ENCODE peak calls at places on chromosomes 12 and 14, in ten cellular contexts. B is HCT116; A is heart right ventricle; L is CD8-positive, alpha-beta memory T cell; K is GM23338; C is transverse colon; W is WERI-Rb-1; H is psoas muscle; O is neural progenitor cell; M is PC-3. U is an unnamed sample.

GRCh38 chr12:66014818-66015217 is 115.7 kb downstream of the LLPH start:
- DNase-seq in O (no peak), L (no peak), M (peak), K (no peak), C (no peak), A (no peak), H (no peak), W (peak), B (no peak), U (no peak)

GRCh38 chr14:50813544-50813863 is 17.5 kb downstream of the NIN start:
- DNase-seq in O (no peak), W (no peak), L (no peak), B (no peak), A (no peak), H (no peak), C (no peak), K (no peak), M (no peak), U (no peak)

GRCh38 chr12:89827592-89827991 is 119.0 kb upstream of the ATP2B1 start:
- DNase-seq in H (no peak), L (no peak), A (no peak), M (no peak), W (peak), O (peak), C (no peak), B (no peak), K (no peak), U (no peak)

GRCh38 chr12:80837342-80837978 is 100.3 kb downstream of the LIN7A start:
- DNase-seq in K (peak), H (no peak), W (peak), L (no peak), O (peak), M (peak), A (peak), C (no peak), B (peak), U (no peak)

GRCh38 chr12:6277982-6278438 is 32.5 kb upstream of the PLEKHG6 start:
- DNase-seq in H (no peak), A (no peak), L (no peak), B (no peak), W (no peak), O (no peak), M (peak), K (peak), C (peak), U (peak)

GRCh38 chr12:120761581-120761980 is 36.0 kb downstream of the ACADS start:
- DNase-seq in K (no peak), M (no peak), W (no peak), O (no peak), L (no peak), C (no peak), A (peak), H (no peak), B (no peak), U (no peak)

GRCh38 chr12:95997911-95998510 is 1.9 kb upstream of the HAL start:
- DNase-seq in B (no peak), W (no peak), A (no peak), M (peak), L (no peak), K (no peak), O (no peak), H (no peak), C (no peak), U (no peak)

GRCh38 chr12:48998497-48999353 is 450 bp downstream of the DDN start:
- DNase-seq in M (peak), B (no peak), H (no peak), A (no peak), L (no peak), C (peak), K (peak), W (no peak), O (peak), U (no peak)

GRCh38 chr14:103393687-103394626 is 8.7 kb downstream of the MARK3 start:
- DNase-seq in A (no peak), W (no peak), H (no peak), O (peak), C (no peak), L (no peak), M (peak), K (peak), B (no peak), U (no peak)

GRCh38 chr12:125533434-125534029 is 468.3 kb downstream of the AACS start:
- DNase-seq in A (peak), B (no peak), C (peak), O (peak), K (peak), W (peak), M (peak), L (no peak), H (no peak), U (peak)

GRCh38 chr12:31618228-31619025 is 27.5 kb upstream of the DENND5B start:
- DNase-seq in C (no peak), A (no peak), L (no peak), K (no peak), M (no peak), O (no peak), H (no peak), B (no peak), W (no peak), U (no peak)

GRCh38 chr12:1797011-1797901 is 23.1 kb upstream of the LRTM2 start:
- DNase-seq in K (peak), A (peak), L (peak), H (peak), W (no peak), O (no peak), B (no peak), M (no peak), C (peak), U (peak)

GRCh38 chr14:68262567-68262966 is 443.0 kb downstream of the RAD51B start:
- DNase-seq in C (no peak), M (no peak), A (no peak), K (no peak), L (no peak), W (no peak), B (no peak), O (no peak), H (no peak), U (no peak)

GRCh38 chr12:65565601-65566560 is 258.4 kb upstream of the HMGA2 start:
- DNase-seq in O (no peak), K (peak), H (no peak), L (no peak), M (peak), A (no peak), C (no peak), W (no peak), B (no peak), U (no peak)

GRCh38 chr14:54776361-54777001 is 126.1 kb downstream of the GCH1 start:
- DNase-seq in K (no peak), A (peak), W (no peak), H (peak), L (peak), B (no peak), C (peak), O (no peak), M (no peak), U (peak)

GRCh38 chr12:2115101-2115845 is 62.5 kb downstream of the CACNA1C start:
- DNase-seq in C (no peak), L (no peak), M (no peak), O (no peak), K (no peak), H (no peak), B (no peak), W (no peak), A (no peak), U (peak)

GRCh38 chr12:22459872-22460490 is 84.4 kb downstream of the C2CD5 start:
- DNase-seq in W (peak), B (peak), L (no peak), M (peak), C (no peak), K (peak), H (no peak), O (peak), A (no peak), U (no peak)

GRCh38 chr12:56247923-56248322 is 10.3 kb downstream of the ANKRD52 start:
- DNase-seq in W (no peak), M (no peak), C (no peak), L (no peak), A (no peak), K (no peak), H (no peak), O (no peak), B (no peak), U (no peak)

GRCh38 chr12:116456683-116457082 is 102.5 kb upstream of the MAP1LC3B2 start:
- DNase-seq in A (no peak), W (no peak), B (no peak), M (peak), O (no peak), H (peak), L (no peak), C (no peak), K (no peak), U (no peak)

GRCh38 chr12:108477055-108477880 is 37.8 kb upstream of the FICD start:
- DNase-seq in K (no peak), A (no peak), L (no peak), O (no peak), M (no peak), W (no peak), H (no peak), B (no peak), C (no peak), U (no peak)

GRCh38 chr12:19138551-19139344 is 9.2 kb downstream of the PLEKHA5 start:
- DNase-seq in A (no peak), M (peak), C (no peak), L (no peak), K (no peak), B (no peak), O (peak), H (no peak), W (no peak), U (no peak)

GRCh38 chr14:51356381-51356780 is 116.3 kb downstream of the TMX1 start:
- DNase-seq in M (no peak), C (no peak), B (no peak), K (no peak), W (no peak), A (no peak), L (no peak), O (peak), H (no peak), U (no peak)

GRCh38 chr14:62914025-62914424 is 131.2 kb downstream of the KCNH5 start:
- DNase-seq in C (no peak), B (no peak), O (no peak), H (no peak), M (no peak), W (no peak), K (no peak), L (no peak), A (no peak), U (no peak)

GRCh38 chr14:70701610-70702009 is 59.9 kb downstream of the TTC9 start:
- DNase-seq in O (no peak), A (no peak), M (no peak), H (no peak), L (no peak), K (no peak), B (no peak), C (no peak), W (no peak), U (no peak)

GRCh38 chr12:107328442-107329133 is 235.2 kb upstream of the CRY1 start:
- DNase-seq in M (peak), L (no peak), K (no peak), O (peak), A (no peak), W (peak), H (no peak), C (no peak), B (no peak), U (no peak)

GRCh38 chr14:42930058-42930457 is 1323.4 kb downstream of the LRFN5 start:
- DNase-seq in H (no peak), L (no peak), K (peak), W (no peak), C (peak), O (peak), A (no peak), B (no peak), M (no peak), U (no peak)

GRCh38 chr14:75063491-75064204 is at the start of gene ACYP1:
- DNase-seq in H (peak), O (peak), B (peak), C (peak), W (peak), K (peak), L (peak), M (peak), A (peak), U (peak)

GRCh38 chr14:26163761-26164160 is 434.1 kb downstream of the NOVA1 start:
- DNase-seq in W (peak), O (peak), M (peak), H (no peak), K (peak), B (no peak), C (no peak), A (no peak), L (no peak), U (no peak)

GRCh38 chr12:122423258-122424165 is 1.0 kb upstream of the CLIP1 start:
- DNase-seq in M (no peak), H (no peak), A (peak), C (peak), W (peak), O (peak), B (peak), L (no peak), K (peak), U (no peak)

GRCh38 chr12:104485651-104486341 is 29.0 kb downstream of the CHST11 start:
- DNase-seq in L (peak), H (no peak), A (no peak), O (no peak), K (no peak), W (no peak), B (no peak), M (no peak), C (no peak), U (no peak)

GRCh38 chr14:50763386-50764007 is 67.5 kb downstream of the NIN start:
- DNase-seq in M (peak), A (no peak), C (no peak), L (no peak), W (no peak), H (no peak), B (no peak), O (no peak), K (no peak), U (no peak)

GRCh38 chr14:61102549-61103466 is 121.8 kb downstream of the SLC38A6 start:
- DNase-seq in C (no peak), L (no peak), A (no peak), M (peak), B (no peak), H (no peak), W (no peak), K (no peak), O (no peak), U (no peak)
- H3K27ac ChIP-seq in C (peak), L (peak), A (peak), M (peak), B (peak), H (peak), W (no peak), K (peak), O (no peak), U (peak)

DNA sequence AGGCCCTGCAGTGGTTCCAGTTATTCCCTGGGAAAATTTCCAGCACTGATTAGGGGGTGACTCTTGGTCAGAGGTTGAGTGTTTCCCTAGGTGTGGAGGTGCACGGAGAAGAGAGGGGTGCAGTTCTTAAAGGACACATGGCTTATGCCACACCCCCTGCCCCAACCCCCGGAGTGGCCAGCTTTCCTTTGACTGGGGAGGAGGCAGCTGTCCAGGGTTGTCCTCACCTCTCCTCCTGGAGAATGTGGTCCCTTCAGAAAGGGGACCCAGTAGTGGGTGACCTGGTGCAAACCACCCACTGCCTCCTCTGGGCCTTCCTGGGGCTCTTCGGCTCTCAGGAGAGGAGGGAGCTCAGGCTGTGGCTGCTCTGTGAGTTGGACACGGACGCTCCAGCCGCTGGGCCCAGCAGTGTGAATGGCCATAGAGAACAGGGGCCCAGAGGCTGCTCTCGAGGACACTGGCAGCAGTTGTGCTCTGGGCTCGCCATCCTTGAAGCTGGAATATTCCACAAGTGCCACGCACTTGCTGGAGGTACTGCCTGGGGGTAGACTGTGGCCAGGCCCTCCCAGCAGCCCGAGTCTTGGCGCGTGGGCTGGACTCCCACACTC is 13.6 kb downstream of the PACS2 start:
- DNase-seq in K (no peak), L (no peak), A (no peak), C (no peak), O (no peak), B (no peak), M (no peak), W (no peak), H (peak), U (no peak)
- H3K4me3 ChIP-seq in K (no peak), L (no peak), A (no peak), C (no peak), O (no peak), B (no peak), M (no peak), W (no peak), H (peak), U (no peak)

DNA sequence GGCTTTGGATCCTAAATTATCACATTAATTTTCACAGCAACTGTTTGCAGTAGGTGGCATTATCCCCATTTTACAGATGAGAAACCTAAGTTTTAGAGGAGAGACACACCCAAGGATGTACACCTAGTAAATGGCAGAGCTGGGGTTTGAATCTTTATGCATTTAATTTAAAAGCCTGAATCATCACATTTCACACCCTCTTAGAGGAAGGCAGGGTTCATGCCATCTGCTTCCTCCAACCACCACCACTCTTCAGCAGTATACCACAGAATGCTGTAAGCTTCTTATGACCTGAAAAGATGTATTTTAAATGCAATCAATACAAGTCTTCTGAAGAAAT is 90.3 kb downstream of the CRADD start:
- DNase-seq in W (peak), B (no peak), A (no peak), M (no peak), H (no peak), L (no peak), K (no peak), O (no peak), C (no peak), U (no peak)
- H3K27ac ChIP-seq in W (no peak), B (no peak), A (peak), M (no peak), H (no peak), L (no peak), K (no peak), O (no peak), C (peak), U (no peak)

DNA sequence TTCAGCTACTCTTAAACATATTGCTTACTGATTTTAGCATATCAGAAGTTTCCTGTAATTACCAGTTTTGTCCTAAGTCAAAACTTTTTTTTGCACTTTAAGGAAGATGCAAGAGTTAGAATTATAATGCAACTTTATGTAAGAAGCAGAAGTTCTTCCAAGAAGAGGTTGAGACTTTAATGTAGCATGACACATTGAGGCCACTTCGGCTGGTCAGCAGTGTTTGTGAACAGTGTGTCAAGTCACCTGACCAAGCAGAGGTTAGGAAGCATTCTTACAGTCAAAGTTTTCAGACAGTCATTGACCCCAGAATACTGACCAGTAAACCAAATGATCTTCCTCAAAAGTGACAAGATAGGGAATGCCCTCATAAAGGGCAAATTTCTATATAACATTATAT is 15.2 kb downstream of the FGFR1OP2 start:
- DNase-seq in A (no peak), O (no peak), W (no peak), C (no peak), M (no peak), K (no peak), B (no peak), H (peak), L (no peak), U (no peak)
- H3K4me3 ChIP-seq in A (no peak), O (no peak), W (no peak), C (no peak), M (no peak), K (no peak), B (no peak), H (peak), L (no peak), U (no peak)

GRCh38 chr12:44689587-44689986 is 186.5 kb downstream of the NELL2 start:
- DNase-seq in A (no peak), H (no peak), W (no peak), K (no peak), C (no peak), B (no peak), M (no peak), O (no peak), L (no peak), U (no peak)

GRCh38 chr12:44697489-44697888 is 178.6 kb downstream of the NELL2 start:
- DNase-seq in H (no peak), O (no peak), A (no peak), K (no peak), L (no peak), M (no peak), C (no peak), W (no peak), B (no peak), U (no peak)

GRCh38 chr12:44696542-44696941 is 179.6 kb downstream of the NELL2 start:
- DNase-seq in L (no peak), A (no peak), W (no peak), M (peak), C (no peak), H (no peak), B (no peak), K (peak), O (no peak), U (no peak)

DNA sequence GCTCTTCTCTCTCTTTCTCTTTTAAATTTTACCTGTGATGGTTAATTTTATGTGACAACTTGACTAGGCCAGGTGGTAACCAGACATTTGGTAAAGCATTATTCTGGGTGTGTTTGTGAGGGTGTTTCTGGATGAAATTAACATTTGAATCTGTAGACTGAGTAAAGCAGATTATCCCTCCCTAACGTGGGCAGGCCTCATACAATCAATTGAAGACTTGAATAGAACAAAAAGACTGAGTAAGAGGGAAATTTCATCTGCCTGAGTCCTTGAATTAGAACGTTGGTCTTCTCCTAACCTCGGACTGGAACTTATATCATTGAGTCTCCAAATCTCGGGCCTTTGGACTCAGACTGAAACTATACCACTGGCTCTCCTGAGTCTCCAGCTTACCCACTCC is 182.1 kb downstream of the NELL2 start:
- DNase-seq in H (no peak), O (no peak), W (no peak), K (no peak), B (no peak), C (no peak), L (no peak), A (no peak), M (no peak), U (no peak)
- H3K27ac ChIP-seq in H (no peak), O (no peak), W (no peak), K (no peak), B (no peak), C (no peak), L (no peak), A (no peak), M (no peak), U (no peak)

DNA sequence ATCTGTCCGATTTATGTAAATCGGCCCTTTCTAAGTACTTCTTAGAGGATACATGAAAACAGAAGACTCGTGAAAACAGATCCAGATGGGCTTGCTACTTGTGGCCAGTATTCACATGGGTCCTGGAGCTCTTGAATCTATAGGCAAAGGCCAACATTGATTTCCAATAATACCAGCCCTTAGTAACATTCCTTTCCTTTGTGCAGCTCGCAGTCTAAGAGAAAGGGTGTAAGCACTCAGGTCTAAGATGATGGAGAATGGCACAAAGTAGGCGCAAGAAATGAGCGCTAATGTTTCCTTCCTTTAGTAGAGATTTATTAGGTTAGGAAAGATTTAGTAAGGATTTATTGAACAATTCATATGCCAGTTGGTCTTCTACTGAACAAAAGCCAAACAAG is 602 bp downstream of the RNU6-8 start:
- DNase-seq in L (no peak), A (no peak), K (peak), W (no peak), H (no peak), O (peak), C (no peak), M (peak), B (no peak), U (no peak)
- H3K4me3 ChIP-seq in L (peak), A (peak), K (peak), W (peak), H (peak), O (peak), C (peak), M (peak), B (no peak), U (peak)